ENCODE peak calls at places on chromosomes 1 and 21, in nine cellular contexts. O is activated T-helper 1 cell treated with anti-CD3 and anti-CD28 coated beads, Interleukin-2, amount 50 U/mL, for 16 hours; V is IMR-90; D is RCC 7860; J is uterus; N is PC-9; A is posterior vena cava; W is psoas muscle; R is foreskin fibroblast. I is an unnamed sample.

GRCh38 chr1:168179411-168180147 is 817 bp downstream of the TIPRL start:
- DNase-seq in O (no peak), V (peak), D (no peak), J (no peak), N (no peak), A (no peak), W (no peak), R (no peak), I (no peak)

GRCh38 chr1:155962599-155963211 is 15.6 kb downstream of the ARHGEF2 start:
- DNase-seq in O (no peak), V (no peak), D (peak), J (peak), N (peak), A (no peak), W (no peak), R (no peak), I (no peak)

GRCh38 chr1:215022723-215023122 is 59.8 kb upstream of the KCNK2 start:
- DNase-seq in O (no peak), V (peak), D (no peak), J (no peak), N (no peak), A (no peak), W (no peak), R (peak), I (no peak)

GRCh38 chr1:20735581-20736111 is 3.1 kb upstream of the SH2D5 start:
- DNase-seq in O (no peak), V (peak), D (no peak), J (peak), N (no peak), A (no peak), W (no peak), R (no peak), I (no peak)

GRCh38 chr1:172893146-172893841 is 157.4 kb downstream of the TNFSF18 start:
- DNase-seq in O (no peak), V (no peak), D (no peak), J (peak), N (no peak), A (no peak), W (no peak), R (no peak), I (no peak)

GRCh38 chr1:115794976-115795375 is 26.5 kb upstream of the CASQ2 start:
- DNase-seq in O (no peak), V (no peak), D (no peak), J (no peak), N (no peak), A (no peak), W (no peak), R (no peak), I (no peak)

GRCh38 chr21:39595465-39595864 is 17.3 kb upstream of the B3GALT5 start:
- DNase-seq in O (no peak), V (no peak), D (no peak), J (no peak), N (no peak), A (no peak), W (no peak), R (no peak), I (no peak)

GRCh38 chr1:36529762-36530260 is 47.1 kb upstream of the CSF3R start:
- DNase-seq in O (no peak), V (no peak), D (no peak), J (no peak), N (no peak), A (peak), W (no peak), R (no peak), I (no peak)

GRCh38 chr1:27392778-27393635 is 585 bp downstream of the GPR3 start:
- DNase-seq in O (no peak), V (no peak), D (no peak), J (no peak), N (no peak), A (no peak), W (no peak), R (no peak), I (no peak)

GRCh38 chr21:35556536-35556935 is 503.8 kb downstream of the SETD4 start:
- DNase-seq in O (no peak), V (no peak), D (no peak), J (no peak), N (no peak), A (no peak), W (no peak), R (no peak), I (no peak)

GRCh38 chr1:220430586-220430985 is 97.3 kb upstream of the MARK1 start:
- DNase-seq in O (no peak), V (no peak), D (no peak), J (no peak), N (no peak), A (no peak), W (no peak), R (no peak), I (no peak)

GRCh38 chr21:32712043-32712442 is 15.8 kb downstream of the SYNJ1 start:
- DNase-seq in O (no peak), V (no peak), D (no peak), J (no peak), N (no peak), A (no peak), W (no peak), R (no peak), I (no peak)

GRCh38 chr1:224805889-224806288 is 123.6 kb upstream of the DNAH14 start:
- DNase-seq in O (no peak), V (no peak), D (no peak), J (no peak), N (no peak), A (no peak), W (no peak), R (no peak), I (no peak)

GRCh38 chr1:180230791-180231505 is 884 bp downstream of the LHX4 start:
- DNase-seq in O (no peak), V (peak), D (peak), J (no peak), N (peak), A (peak), W (no peak), R (peak), I (no peak)

GRCh38 chr1:228066891-228067654 is 15.4 kb upstream of the ARF1 start:
- DNase-seq in O (no peak), V (no peak), D (no peak), J (no peak), N (no peak), A (peak), W (no peak), R (no peak), I (no peak)

GRCh38 chr1:116737020-116737854 is 17.0 kb upstream of the CD2 start:
- DNase-seq in O (peak), V (peak), D (peak), J (peak), N (peak), A (no peak), W (peak), R (peak), I (no peak)

GRCh38 chr1:34688358-34688757 is 66.5 kb upstream of the GJB5 start:
- DNase-seq in O (no peak), V (no peak), D (no peak), J (no peak), N (no peak), A (no peak), W (no peak), R (no peak), I (no peak)

GRCh38 chr1:77552626-77553025 is 129.8 kb downstream of the ZZZ3 start:
- DNase-seq in O (no peak), V (no peak), D (no peak), J (no peak), N (no peak), A (no peak), W (no peak), R (no peak), I (no peak)

GRCh38 chr1:12255918-12256317 is 26.1 kb downstream of the VPS13D start:
- DNase-seq in O (no peak), V (no peak), D (no peak), J (peak), N (no peak), A (no peak), W (no peak), R (no peak), I (no peak)

GRCh38 chr1:201145132-201145531 is 9.1 kb downstream of the TMEM9 start:
- DNase-seq in O (no peak), V (no peak), D (no peak), J (no peak), N (no peak), A (peak), W (no peak), R (no peak), I (no peak)

GRCh38 chr1:188027613-188028012 is 1198.9 kb downstream of the PLA2G4A start:
- DNase-seq in O (no peak), V (peak), D (peak), J (no peak), N (peak), A (no peak), W (no peak), R (peak), I (no peak)

GRCh38 chr1:240579511-240579910 is 32.4 kb downstream of the GREM2 start:
- DNase-seq in O (no peak), V (no peak), D (no peak), J (no peak), N (no peak), A (no peak), W (no peak), R (no peak), I (no peak)

GRCh38 chr1:108041360-108042143 is 76.6 kb upstream of the VAV3 start:
- DNase-seq in O (no peak), V (no peak), D (no peak), J (no peak), N (no peak), A (no peak), W (no peak), R (no peak), I (no peak)

GRCh38 chr1:98389809-98390208 is 271.7 kb upstream of the SNX7 start:
- DNase-seq in O (no peak), V (peak), D (peak), J (no peak), N (no peak), A (no peak), W (no peak), R (peak), I (no peak)

GRCh38 chr1:47252369-47252768 is 20.3 kb upstream of the TAL1 start:
- DNase-seq in O (no peak), V (no peak), D (no peak), J (no peak), N (no peak), A (no peak), W (no peak), R (no peak), I (no peak)

GRCh38 chr1:204685236-204686006 is at the start of gene LRRN2:
- DNase-seq in O (no peak), V (no peak), D (no peak), J (no peak), N (peak), A (no peak), W (peak), R (no peak), I (no peak)

GRCh38 chr1:92990828-92991227 is 29.6 kb upstream of the DIPK1A start:
- DNase-seq in O (no peak), V (no peak), D (no peak), J (no peak), N (no peak), A (no peak), W (no peak), R (no peak), I (no peak)

GRCh38 chr1:195981448-195982139 is 626.6 kb downstream of the KCNT2 start:
- DNase-seq in O (no peak), V (peak), D (no peak), J (no peak), N (no peak), A (no peak), W (no peak), R (peak), I (no peak)

GRCh38 chr1:56313560-56313959 is 265.8 kb downstream of the PLPP3 start:
- DNase-seq in O (no peak), V (no peak), D (no peak), J (no peak), N (no peak), A (no peak), W (no peak), R (no peak), I (no peak)